ENCODE peak calls at places on chromosomes 7 and 10, in five cellular contexts. T, V, D, B and F are unnamed samples.
A peak's percentile ranks its signal among the peaks of the same experiment; 100 is the strongest.

GRCh38 chr7:36175872-36176271 is 22.8 kb downstream of the EEPD1 start:
- DNase-seq in T (no peak), V (no peak), D (no peak), B (no peak), F (no peak)

GRCh38 chr10:98376485-98376884 is 38.5 kb downstream of the PYROXD2 start:
- DNase-seq in T (no peak), V (no peak), D (peak; percentile 93), B (no peak), F (peak; percentile 76)

GRCh38 chr7:33471636-33472242 is 342.4 kb downstream of the BBS9 start:
- DNase-seq in T (no peak), V (no peak), D (no peak), B (no peak), F (no peak)

GRCh38 chr10:68560916-68561691 is 967 bp downstream of the TET1 start:
- DNase-seq in T (no peak), V (no peak), D (peak; percentile 16), B (no peak), F (peak; percentile 13)

GRCh38 chr7:42734568-42734967 is 177.3 kb downstream of the C7orf25 start:
- DNase-seq in T (no peak), V (no peak), D (no peak), B (no peak), F (no peak)

GRCh38 chr7:40746841-40747556 is 612.2 kb downstream of the SUGCT start:
- DNase-seq in T (no peak), V (no peak), D (no peak), B (no peak), F (no peak)

GRCh38 chr7:100674441-100675407 is 1.2 kb downstream of the GNB2 start:
- DNase-seq in T (no peak), V (no peak), D (no peak), B (no peak), F (no peak)

GRCh38 chr10:29862926-29863614 is 196.3 kb downstream of the JCAD start:
- DNase-seq in T (peak; percentile 16), V (no peak), D (peak; percentile 47), B (no peak), F (no peak)

GRCh38 chr10:113104071-113104470 is 154.0 kb downstream of the TCF7L2 start:
- DNase-seq in T (no peak), V (no peak), D (no peak), B (no peak), F (no peak)

GRCh38 chr10:37685741-37686683 is 171.4 kb downstream of the ZNF248 start:
- DNase-seq in T (no peak), V (no peak), D (no peak), B (no peak), F (no peak)

GRCh38 chr7:21507627-21508343 is 35.1 kb upstream of the DNAH11 start:
- DNase-seq in T (peak; percentile 21), V (no peak), D (no peak), B (peak; percentile 24), F (no peak)

GRCh38 chr10:106224676-106225075 is 939.8 kb downstream of the SORCS1 start:
- DNase-seq in T (no peak), V (no peak), D (no peak), B (no peak), F (no peak)

GRCh38 chr7:99693427-99694200 is 13.8 kb upstream of the CYP3A5 start:
- DNase-seq in T (peak; percentile 45), V (no peak), D (peak; percentile 65), B (peak; percentile 47), F (peak; percentile 17)

GRCh38 chr7:102431617-102432298 is 1.6 kb upstream of the ORAI2 start:
- DNase-seq in T (peak; percentile 50), V (peak; percentile 31), D (peak; percentile 78), B (no peak), F (no peak)

GRCh38 chr10:68987611-68988010 is 992 bp upstream of the KIFBP start:
- DNase-seq in T (no peak), V (no peak), D (no peak), B (no peak), F (no peak)

GRCh38 chr10:87054373-87055295 is 34.5 kb downstream of the FAM25A start:
- DNase-seq in T (no peak), V (no peak), D (no peak), B (no peak), F (no peak)

GRCh38 chr10:92103376-92104084 is 180.0 kb downstream of the BTAF1 start:
- DNase-seq in T (no peak), V (no peak), D (no peak), B (no peak), F (no peak)

GRCh38 chr10:60185426-60185825 is 204.2 kb downstream of the ANK3 start:
- DNase-seq in T (no peak), V (no peak), D (no peak), B (no peak), F (no peak)

GRCh38 chr10:110865184-110865803 is 6.4 kb upstream of the PDCD4 start:
- DNase-seq in T (peak; percentile 71), V (no peak), D (no peak), B (no peak), F (no peak)

GRCh38 chr7:87152897-87153641 is 816 bp downstream of the DMTF1 start:
- DNase-seq in T (peak; percentile 7), V (peak; percentile 7), D (no peak), B (no peak), F (no peak)

GRCh38 chr10:59812541-59813122 is 59.4 kb upstream of the MRLN start:
- DNase-seq in T (no peak), V (no peak), D (no peak), B (no peak), F (no peak)

GRCh38 chr7:45689797-45690761 is 115.9 kb downstream of the ADCY1 start:
- DNase-seq in T (no peak), V (no peak), D (no peak), B (no peak), F (no peak)

GRCh38 chr10:77686096-77686495 is 48.5 kb upstream of the KCNMA1 start:
- DNase-seq in T (no peak), V (no peak), D (no peak), B (no peak), F (no peak)

GRCh38 chr7:17722798-17723197 is 217.5 kb downstream of the SNX13 start:
- DNase-seq in T (no peak), V (no peak), D (no peak), B (no peak), F (no peak)

GRCh38 chr7:69861233-69861632 is 263.0 kb downstream of the AUTS2 start:
- DNase-seq in T (no peak), V (no peak), D (no peak), B (no peak), F (no peak)

GRCh38 chr10:111648046-111648445 is 535.5 kb downstream of the GPAM start:
- DNase-seq in T (no peak), V (no peak), D (no peak), B (no peak), F (no peak)

GRCh38 chr7:74105992-74106391 is 22.4 kb downstream of the LIMK1 start:
- DNase-seq in T (no peak), V (no peak), D (no peak), B (no peak), F (no peak)

GRCh38 chr10:32190890-32191491 is 134.8 kb upstream of the KIF5B start:
- DNase-seq in T (peak; percentile 42), V (no peak), D (no peak), B (no peak), F (no peak)

GRCh38 chr7:130145424-130146106 is 59.6 kb downstream of the TMEM209 start:
- DNase-seq in T (no peak), V (no peak), D (no peak), B (no peak), F (no peak)

GRCh38 chr10:4111593-4111992 is 326.6 kb upstream of the KLF6 start:
- DNase-seq in T (no peak), V (no peak), D (no peak), B (no peak), F (no peak)

GRCh38 chr10:62399211-62399610 is 25.0 kb downstream of the ZNF365 start:
- DNase-seq in T (no peak), V (no peak), D (no peak), B (no peak), F (no peak)

GRCh38 chr10:92010026-92010713 is 86.6 kb downstream of the BTAF1 start:
- DNase-seq in T (no peak), V (no peak), D (no peak), B (no peak), F (no peak)

GRCh38 chr7:141675431-141676210 is 26.3 kb downstream of the DENND11 start:
- DNase-seq in T (no peak), V (no peak), D (no peak), B (no peak), F (no peak)

GRCh38 chr10:133276100-133276434 is 601 bp downstream of the ADAM8 start:
- DNase-seq in T (no peak), V (no peak), D (no peak), B (no peak), F (no peak)

GRCh38 chr7:815284-816216 is 16.7 kb upstream of the SUN1 start:
- DNase-seq in T (peak; percentile 48), V (no peak), D (peak; percentile 37), B (peak; percentile 56), F (no peak)

GRCh38 chr10:77332256-77332655 is 305.4 kb downstream of the KCNMA1 start:
- DNase-seq in T (no peak), V (no peak), D (peak; percentile 53), B (peak; percentile 31), F (no peak)

GRCh38 chr10:131806646-131807317 is 94.0 kb upstream of the PPP2R2D start:
- DNase-seq in T (no peak), V (no peak), D (no peak), B (no peak), F (no peak)

GRCh38 chr10:46516660-46517416 is 39.6 kb downstream of the GPRIN2 start:
- DNase-seq in T (peak; percentile 85), V (no peak), D (no peak), B (no peak), F (no peak)

GRCh38 chr10:34449836-34450235 is 365.3 kb downstream of the PARD3 start:
- DNase-seq in T (no peak), V (no peak), D (no peak), B (no peak), F (no peak)